ENCODE peak calls at places on chromosomes 16 and 17, in seven cellular contexts. T is choroid plexus epithelial cell, J is IMR-90, C is cardiac fibroblast, Y is mucosa of descending colon, O is colonic mucosa, Z is fibroblast of mammary gland. I is an unnamed sample.

GRCh38 chr16:31376705-31377104 is 16.4 kb upstream of the ITGAD start:
- DNase-seq in T (no peak), J (no peak), C (no peak), Y (no peak), O (no peak), Z (no peak), I (no peak)

GRCh38 chr17:64001763-64002529 is 3.8 kb downstream of the PRR29 start:
- DNase-seq in T (peak; percentile 19), J (peak; percentile 12), C (peak; percentile 79), Y (no peak), O (no peak), Z (peak; percentile 75), I (no peak)

GRCh38 chr16:67555795-67556212 is 6.5 kb upstream of the CTCF start:
- DNase-seq in T (peak; percentile 67), J (peak; percentile 72), C (peak; percentile 73), Y (no peak), O (no peak), Z (peak; percentile 70), I (peak; percentile 41)

GRCh38 chr17:79272666-79273219 is 198.1 kb downstream of the ENGASE start:
- DNase-seq in T (peak; percentile 2), J (peak; percentile 1), C (peak; percentile 11), Y (no peak), O (no peak), Z (peak; percentile 17), I (no peak)

GRCh38 chr17:81898029-81898866 is 3.8 kb upstream of the NPB start:
- DNase-seq in T (peak; percentile 87), J (peak; percentile 81), C (peak; percentile 97), Y (no peak), O (no peak), Z (peak; percentile 98), I (no peak)

GRCh38 chr17:81342700-81343070 is 47.6 kb upstream of the SLC38A10 start:
- DNase-seq in T (no peak), J (no peak), C (no peak), Y (no peak), O (no peak), Z (no peak), I (peak; percentile 53)

GRCh38 chr17:83144421-83145357 is 65.3 kb downstream of the METRNL start:
- DNase-seq in T (peak; percentile 63), J (peak; percentile 5), C (no peak), Y (peak; percentile 23), O (no peak), Z (peak; percentile 76), I (no peak)

GRCh38 chr17:35245196-35245486 is 2.3 kb downstream of the SLFN5 start:
- DNase-seq in T (peak; percentile 95), J (peak; percentile 97), C (peak; percentile 97), Y (no peak), O (no peak), Z (peak; percentile 92), I (peak; percentile 91)

GRCh38 chr17:76578376-76578775 is 7.3 kb downstream of the ST6GALNAC2 start:
- DNase-seq in T (no peak), J (peak; percentile 44), C (peak; percentile 43), Y (peak; percentile 29), O (peak; percentile 34), Z (no peak), I (no peak)

GRCh38 chr17:15398291-15398690 is 56.9 kb upstream of the TEKT3 start:
- DNase-seq in T (no peak), J (peak; percentile 50), C (peak; percentile 38), Y (no peak), O (no peak), Z (peak; percentile 66), I (peak; percentile 32)

GRCh38 chr16:77043076-77043475 is 147.9 kb upstream of the MON1B start:
- DNase-seq in T (peak; percentile 23), J (no peak), C (peak; percentile 46), Y (no peak), O (no peak), Z (peak; percentile 41), I (peak; percentile 49)

GRCh38 chr16:86089986-86090385 is 191.0 kb downstream of the IRF8 start:
- DNase-seq in T (no peak), J (no peak), C (no peak), Y (no peak), O (no peak), Z (no peak), I (no peak)

GRCh38 chr17:32020943-32021617 is 13.9 kb downstream of the LRRC37B start:
- DNase-seq in T (no peak), J (no peak), C (peak; percentile 12), Y (no peak), O (no peak), Z (no peak), I (no peak)

GRCh38 chr16:53882310-53882709 is 178.4 kb downstream of the FTO start:
- DNase-seq in T (no peak), J (no peak), C (no peak), Y (no peak), O (no peak), Z (no peak), I (no peak)

GRCh38 chr17:80221401-80221800 is 1.2 kb downstream of the SLC26A11 start:
- DNase-seq in T (no peak), J (no peak), C (no peak), Y (no peak), O (no peak), Z (no peak), I (no peak)

GRCh38 chr17:48791128-48792032 is 25.6 kb downstream of the TTLL6 start:
- DNase-seq in T (peak; percentile 91), J (peak; percentile 79), C (peak; percentile 87), Y (peak; percentile 99), O (peak; percentile 95), Z (peak; percentile 80), I (peak; percentile 88)

GRCh38 chr17:21165922-21166598 is 39.3 kb downstream of the DHRS7B start:
- DNase-seq in T (no peak), J (no peak), C (no peak), Y (no peak), O (no peak), Z (no peak), I (no peak)

GRCh38 chr17:49234509-49235080 is 4.0 kb upstream of the PHOSPHO1 start:
- DNase-seq in T (no peak), J (no peak), C (no peak), Y (no peak), O (no peak), Z (no peak), I (no peak)

GRCh38 chr17:33335491-33336173 is 42.5 kb upstream of the ASIC2 start:
- DNase-seq in T (no peak), J (no peak), C (peak; percentile 0), Y (no peak), O (no peak), Z (no peak), I (no peak)

GRCh38 chr17:64694207-64694606 is 32.1 kb upstream of the SMURF2 start:
- DNase-seq in T (no peak), J (peak; percentile 67), C (peak; percentile 92), Y (peak; percentile 72), O (peak; percentile 69), Z (peak; percentile 79), I (no peak)

GRCh38 chr17:74962622-74963394 is 9.8 kb downstream of the HID1 start:
- DNase-seq in T (no peak), J (no peak), C (no peak), Y (no peak), O (no peak), Z (no peak), I (no peak)

GRCh38 chr16:14389359-14389758 is 240.7 kb downstream of the PARN start:
- DNase-seq in T (no peak), J (no peak), C (no peak), Y (no peak), O (no peak), Z (no peak), I (no peak)

DNA sequence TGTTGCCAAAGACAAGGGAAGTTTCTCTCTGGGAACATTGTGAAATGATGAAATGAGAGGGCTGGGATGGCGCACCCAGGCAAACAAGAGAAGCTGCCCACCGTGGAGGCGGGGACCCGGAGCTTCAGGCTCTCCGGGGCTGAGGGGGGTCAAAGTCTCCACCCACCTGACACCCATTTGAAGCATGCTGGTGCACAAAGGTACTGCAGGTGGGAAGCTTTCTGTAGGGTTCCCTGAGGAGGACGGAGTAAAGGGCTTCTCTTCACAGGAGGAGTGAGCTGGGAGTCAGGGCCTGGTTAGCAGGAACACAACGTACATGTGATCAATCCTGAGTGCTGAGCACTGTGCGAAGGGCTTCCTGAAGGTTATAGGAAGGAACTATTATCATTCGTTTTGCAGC is 253.0 kb upstream of the RPL38 start:
- DNase-seq in T (no peak), J (no peak), C (no peak), Y (no peak), O (no peak), Z (no peak), I (no peak)
- TF ChIP-seq CTCF in T (no peak), J (no peak), C (no peak), Y (no peak), O (no peak), Z (no peak), I (no peak)

DNA sequence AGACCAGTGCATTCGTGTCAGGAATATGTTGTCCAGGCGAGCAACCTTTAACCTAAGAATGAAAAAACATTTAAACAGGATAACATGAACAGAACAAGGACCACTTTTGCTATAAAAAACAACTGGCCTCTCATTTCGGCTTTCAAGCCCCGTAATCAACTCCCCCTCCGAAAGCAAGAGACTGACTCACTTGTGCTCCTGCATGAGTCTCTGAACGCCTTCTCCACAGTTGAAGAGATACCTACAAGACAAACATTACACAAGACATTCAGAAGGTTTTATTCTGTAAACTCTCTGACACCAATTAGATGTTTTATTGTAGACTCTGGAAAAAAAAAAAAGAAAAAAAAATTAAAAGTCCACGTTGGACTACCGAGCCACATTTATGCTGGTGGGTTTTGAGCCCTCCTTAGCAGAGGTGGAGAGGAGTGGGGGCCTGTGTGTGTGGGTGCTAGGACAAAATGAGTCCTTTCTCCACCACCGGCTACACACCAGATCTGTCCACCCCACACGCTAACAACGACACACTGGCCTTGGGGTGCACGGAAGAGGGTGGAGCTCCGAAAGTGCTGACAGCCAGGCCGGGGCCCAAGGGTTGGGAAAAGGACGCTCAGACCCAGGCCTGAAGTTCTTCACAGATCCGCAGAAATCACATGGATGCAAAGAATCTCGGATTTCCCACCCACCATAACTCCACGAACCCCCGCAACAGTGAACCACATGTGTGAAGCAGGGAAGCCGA is 775 bp downstream of the ELAC2 start:
- DNase-seq in T (peak; percentile 29), J (peak; percentile 10), C (peak; percentile 40), Y (no peak), O (no peak), Z (peak; percentile 47), I (no peak)
- TF ChIP-seq CTCF in T (no peak), J (no peak), C (no peak), Y (no peak), O (no peak), Z (no peak), I (no peak)

GRCh38 chr17:45236002-45236606 is 14.4 kb downstream of the FMNL1 start:
- DNase-seq in T (no peak), J (no peak), C (no peak), Y (no peak), O (no peak), Z (no peak), I (no peak)
- TF ChIP-seq CTCF in T (no peak), J (no peak), C (no peak), Y (no peak), O (no peak), Z (no peak), I (peak; percentile 32)

GRCh38 chr16:83622010-83622409 is 185.8 kb upstream of the HSBP1 start:
- DNase-seq in T (no peak), J (no peak), C (no peak), Y (no peak), O (no peak), Z (no peak), I (no peak)
- TF ChIP-seq CTCF in T (no peak), J (no peak), C (no peak), Y (no peak), O (no peak), Z (no peak), I (no peak)

GRCh38 chr17:29115906-29116651 is 64.1 kb downstream of the MYO18A start:
- DNase-seq in T (peak; percentile 63), J (peak; percentile 55), C (peak; percentile 67), Y (no peak), O (no peak), Z (peak; percentile 61), I (peak; percentile 38)
- TF ChIP-seq CTCF in T (peak; percentile 65), J (peak; percentile 51), C (peak; percentile 55), Y (no peak), O (peak; percentile 23), Z (peak; percentile 59), I (peak; percentile 54)

I was measured in cardiac muscle cell.